ENCODE peak calls at places on chromosomes 12 and 14, in four cellular contexts. V, I, C and O are unnamed samples.
A peak's percentile ranks its signal among the peaks of the same experiment; 100 is the strongest.

GRCh38 chr12:116360579-116361403 is 83.3 kb upstream of the MED13L start:
- DNase-seq in I (no peak), C (no peak), V (no peak), O (no peak)

GRCh38 chr12:57893460-57894353 is 47.2 kb upstream of the CTDSP2 start:
- DNase-seq in V (peak; percentile 82), I (no peak), C (peak; percentile 93), O (no peak)

GRCh38 chr12:69252033-69252432 is 12.7 kb downstream of the CPSF6 start:
- DNase-seq in C (no peak), I (no peak), V (no peak), O (peak; percentile 26)

GRCh38 chr14:105026789-105027563 is 6.1 kb upstream of the CDCA4 start:
- DNase-seq in I (no peak), C (peak; percentile 75), V (no peak), O (no peak)

GRCh38 chr14:100067971-100068959 is 3.0 kb downstream of the EVL start:
- DNase-seq in V (no peak), C (peak; percentile 55), I (no peak), O (no peak)

GRCh38 chr12:122093098-122093883 is 14.7 kb downstream of the MLXIP start:
- DNase-seq in C (no peak), I (no peak), V (no peak), O (no peak)

GRCh38 chr12:123591702-123592481 is 7.5 kb downstream of the TMED2 start:
- DNase-seq in V (no peak), I (no peak), C (peak; percentile 85), O (no peak)

GRCh38 chr12:49974677-49975369 is 2.1 kb downstream of the AQP6 start:
- DNase-seq in I (no peak), V (no peak), C (no peak), O (no peak)

GRCh38 chr12:123050331-123050809 is 69.9 kb downstream of the ARL6IP4 start:
- DNase-seq in V (no peak), I (no peak), C (peak; percentile 60), O (no peak)

GRCh38 chr14:101284711-101285110 is 276.6 kb upstream of the DIO3 start:
- DNase-seq in C (no peak), V (no peak), I (no peak), O (no peak)

GRCh38 chr12:69655616-69656336 is 43.3 kb downstream of the BEST3 start:
- DNase-seq in I (peak; percentile 65), V (no peak), C (peak; percentile 91), O (peak; percentile 77)

GRCh38 chr12:74538491-74539258 is 1.0 kb downstream of the ATXN7L3B start:
- DNase-seq in I (no peak), V (no peak), C (peak; percentile 22), O (no peak)

GRCh38 chr14:75709207-75709812 is 48.3 kb downstream of the TTLL5 start:
- DNase-seq in I (peak; percentile 50), C (peak; percentile 91), V (peak; percentile 71), O (peak; percentile 45)

GRCh38 chr14:75715926-75716780 is 55.1 kb downstream of the TTLL5 start:
- DNase-seq in I (no peak), V (no peak), C (peak; percentile 73), O (no peak)

GRCh38 chr14:75711796-75712211 is 50.8 kb downstream of the TTLL5 start:
- DNase-seq in C (peak; percentile 89), I (peak; percentile 98), V (no peak), O (peak; percentile 93)

GRCh38 chr14:75714993-75715392 is 53.9 kb downstream of the TTLL5 start:
- DNase-seq in V (no peak), C (peak; percentile 26), I (no peak), O (no peak)

GRCh38 chr14:75711134-75711795 is 50.2 kb downstream of the TTLL5 start:
- DNase-seq in I (no peak), V (no peak), C (peak; percentile 79), O (no peak)
- TF ChIP-seq CTCF in I (peak; percentile 83), V (peak; percentile 56), C (peak; percentile 97), O (peak; percentile 89)

DNA sequence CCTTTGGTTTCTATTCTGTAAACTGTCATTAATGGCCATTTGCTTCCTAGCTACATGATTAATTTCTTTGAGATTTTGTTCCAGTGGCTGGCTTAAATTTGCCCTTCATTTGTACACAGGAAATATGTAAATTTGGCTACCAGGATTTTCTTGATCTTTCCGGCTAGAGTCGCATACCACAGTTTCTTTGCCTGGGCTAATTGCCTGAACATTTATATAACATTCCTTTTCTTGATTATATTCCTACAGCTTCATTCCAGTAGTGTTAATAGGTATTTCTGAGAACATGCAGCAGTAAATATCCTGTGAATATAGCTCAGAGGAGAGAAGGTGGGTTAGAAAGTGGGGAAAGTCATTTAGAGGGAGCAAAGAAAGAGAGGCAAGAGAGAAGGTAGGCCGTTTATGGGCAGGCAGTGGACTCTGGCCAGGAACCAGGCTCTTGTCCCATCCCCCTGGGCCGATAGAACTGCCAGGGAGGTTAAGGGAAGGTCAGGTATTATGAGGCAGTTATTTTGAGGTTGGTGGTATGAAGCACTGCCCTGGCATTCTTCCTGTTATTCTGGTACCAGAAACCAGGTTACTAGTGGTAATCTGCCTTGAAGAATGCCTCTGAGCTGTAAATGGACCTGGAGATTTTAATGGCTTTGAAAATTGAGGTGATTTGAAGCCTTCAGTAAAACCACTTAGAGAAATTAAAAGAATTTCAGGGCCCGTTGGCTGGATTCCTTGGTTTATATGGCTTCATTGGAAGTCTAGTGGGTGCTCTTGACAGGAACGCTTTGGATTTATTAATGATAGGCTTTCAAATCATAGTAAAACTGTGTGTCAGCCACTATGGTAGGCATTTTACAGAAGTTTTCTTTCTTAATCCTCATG is 4.4 kb downstream of the RNF10 start:
- DNase-seq in V (no peak), I (peak; percentile 29), C (peak; percentile 60), O (no peak)
- H3K4me3 ChIP-seq in V (peak overlapping the region; percentile 16), I (no peak overlapping the region), C (peak overlapping the region; percentile 11), O (peak overlapping the region; percentile 81)

GRCh38 chr14:68937790-68938514 is 41.1 kb downstream of the ACTN1 start:
- DNase-seq in C (peak; percentile 36), V (peak; percentile 31), I (no peak), O (no peak)
- TF ChIP-seq CTCF in C (peak; percentile 36), V (no peak), I (peak; percentile 27), O (peak; percentile 55)

GRCh38 chr12:99959549-99960170 is 25.1 kb downstream of the ANKS1B start:
- DNase-seq in V (no peak), I (no peak), C (peak; percentile 79), O (no peak)
- H3K4me3 ChIP-seq in V (no peak overlapping the region), I (no peak overlapping the region), C (no peak overlapping the region), O (no peak overlapping the region)

GRCh38 chr14:57533214-57533613 is 39.6 kb upstream of the CCDC198 start:
- DNase-seq in I (no peak), V (no peak), C (peak; percentile 52), O (no peak)
- TF ChIP-seq CTCF in I (peak; percentile 52), V (peak; percentile 19), C (peak; percentile 53), O (peak; percentile 84)

GRCh38 chr12:87953257-87953860 is 75.8 kb downstream of the C12orf50 start:
- DNase-seq in C (peak; percentile 66), V (no peak), I (peak; percentile 39), O (peak; percentile 12)

GRCh38 chr12:87952850-87953249 is 76.4 kb downstream of the C12orf50 start:
- DNase-seq in I (no peak), V (no peak), C (no peak), O (no peak)

DNA sequence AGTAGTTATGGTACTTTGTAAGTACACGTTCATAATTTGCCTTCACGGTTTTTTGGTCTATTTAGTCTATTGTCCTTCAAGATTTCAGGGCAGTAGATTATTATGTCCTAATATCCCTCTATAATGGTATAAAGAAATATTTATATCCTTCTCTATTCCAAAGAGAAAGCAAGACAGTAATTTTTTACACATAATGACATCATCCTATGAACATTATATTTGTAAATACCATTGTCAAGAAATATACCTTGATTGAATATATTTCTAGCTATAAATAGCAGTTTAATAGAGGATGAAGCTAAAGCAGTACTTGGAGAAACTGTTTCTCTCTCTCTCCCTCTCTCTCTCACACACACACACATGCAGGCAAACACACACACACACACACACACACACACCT is 77.0 kb downstream of the C12orf50 start:
- DNase-seq in C (no peak), V (no peak), I (no peak), O (no peak)
- H3K4me3 ChIP-seq in C (no peak overlapping the region), V (no peak overlapping the region), I (no peak overlapping the region), O (no peak overlapping the region)

GRCh38 chr14:79809849-79810612 is 401.3 kb downstream of the DIO2 start:
- DNase-seq in V (no peak), I (no peak), C (peak; percentile 45), O (no peak)
- TF ChIP-seq CTCF in V (peak; percentile 6), I (peak; percentile 32), C (peak; percentile 16), O (peak; percentile 63)

GRCh38 chr12:131346578-131347344 is 364.1 kb upstream of the SFSWAP start:
- DNase-seq in I (no peak), C (no peak), V (no peak), O (no peak)

GRCh38 chr12:131347345-131347714 is 363.6 kb upstream of the SFSWAP start:
- DNase-seq in C (no peak), I (no peak), V (no peak), O (no peak)

GRCh38 chr12:131347732-131348131 is 363.2 kb upstream of the SFSWAP start:
- DNase-seq in C (no peak), I (no peak), V (no peak), O (no peak)

GRCh38 chr12:131348226-131349010 is 362.5 kb upstream of the SFSWAP start:
- DNase-seq in I (no peak), V (no peak), C (no peak), O (no peak)

DNA sequence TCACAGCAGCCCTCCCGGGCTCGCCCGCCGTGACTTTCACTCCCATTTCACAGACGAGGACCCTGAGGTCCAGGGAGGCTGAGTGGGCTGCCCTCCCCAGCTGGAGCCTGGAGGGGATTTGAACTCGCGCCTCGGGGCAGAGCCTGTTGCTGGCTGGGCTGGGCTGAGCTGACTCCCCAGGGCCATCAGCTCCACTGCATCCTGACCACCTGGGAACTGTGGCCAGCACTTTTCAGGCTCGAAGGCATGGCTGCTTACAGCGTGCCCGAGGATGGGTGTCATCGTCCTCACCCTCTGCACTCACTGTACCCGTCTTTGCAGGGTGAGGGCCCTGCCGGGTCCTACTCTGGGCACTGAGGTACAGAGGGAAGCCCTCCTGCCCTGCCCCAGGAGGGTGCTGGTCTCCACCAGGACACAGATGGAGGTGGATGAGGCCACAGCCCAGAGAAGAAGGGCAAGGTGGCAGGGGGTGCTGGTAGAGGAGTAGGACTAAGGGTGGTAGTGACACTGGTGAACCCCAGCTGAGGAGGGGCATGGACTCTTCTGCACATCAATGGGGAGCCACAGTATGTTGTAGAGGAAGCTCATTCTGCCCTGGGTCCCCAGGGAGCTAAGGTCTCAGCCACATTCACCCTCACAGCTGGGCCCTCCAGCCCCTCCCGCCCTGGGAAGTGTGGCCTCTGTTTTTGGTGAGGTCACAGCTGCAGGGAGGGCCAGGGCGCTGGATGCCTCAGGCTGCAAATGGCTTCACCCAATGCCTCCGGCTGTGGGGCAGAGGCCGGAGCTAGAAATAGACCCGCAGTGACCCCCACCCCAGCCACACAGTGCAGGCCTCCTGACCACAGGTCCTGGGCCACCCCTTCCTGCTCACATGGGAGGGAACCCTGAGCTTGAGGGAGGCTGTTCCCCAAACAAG is 365.1 kb upstream of the SFSWAP start:
- DNase-seq in C (no peak), I (no peak), V (no peak), O (no peak)
- H3K4me3 ChIP-seq in C (no peak overlapping the region), I (no peak overlapping the region), V (no peak overlapping the region), O (no peak overlapping the region)